ENCODE peak calls at places on chromosomes 1 and 21, in five cellular contexts. A, X, O, B and P are unnamed samples.

GRCh38 chr1:201719812-201720521 is 109.0 kb upstream of the IPO9 start:
- DNase-seq in A (no peak), X (no peak), O (no peak), B (no peak), P (no peak)

GRCh38 chr1:109498161-109498801 is 4.4 kb downstream of the CYB561D1 start:
- DNase-seq in A (no peak), X (no peak), O (peak; percentile 68), B (no peak), P (no peak)

GRCh38 chr1:57599233-57599994 is 175.6 kb upstream of the DAB1 start:
- DNase-seq in A (no peak), X (no peak), O (no peak), B (no peak), P (no peak)

GRCh38 chr1:205591522-205592351 is 40.1 kb downstream of the ELK4 start:
- DNase-seq in A (peak; percentile 84), X (peak; percentile 79), O (peak; percentile 90), B (peak; percentile 83), P (no peak)

GRCh38 chr21:42174173-42174572 is 44.8 kb upstream of the ABCG1 start:
- DNase-seq in A (no peak), X (no peak), O (no peak), B (no peak), P (no peak)

GRCh38 chr21:45804809-45805313 is 161.3 kb downstream of the PCBP3 start:
- DNase-seq in A (no peak), X (no peak), O (no peak), B (no peak), P (no peak)

GRCh38 chr1:39081266-39082139 is 55.4 kb downstream of the NDUFS5 start:
- DNase-seq in A (no peak), X (no peak), O (peak; percentile 72), B (no peak), P (no peak)

GRCh38 chr1:21242846-21243245 is 47.4 kb downstream of the ECE1 start:
- DNase-seq in A (no peak), X (no peak), O (no peak), B (no peak), P (no peak)

GRCh38 chr1:99146129-99146848 is 118.0 kb upstream of the PLPPR4 start:
- DNase-seq in A (no peak), X (no peak), O (peak; percentile 24), B (no peak), P (no peak)

GRCh38 chr1:221693087-221693486 is 48.8 kb downstream of the DUSP10 start:
- DNase-seq in A (no peak), X (no peak), O (peak; percentile 11), B (no peak), P (no peak)

GRCh38 chr1:153509729-153510354 is 25.9 kb downstream of the S100A6 start:
- DNase-seq in A (peak; percentile 39), X (peak; percentile 57), O (peak; percentile 80), B (peak; percentile 43), P (no peak)

GRCh38 chr1:10032590-10033358 is at the start of gene UBE4B:
- DNase-seq in A (peak; percentile 95), X (peak; percentile 96), O (peak; percentile 98), B (peak; percentile 99), P (peak; percentile 92)

GRCh38 chr1:58619286-58620054 is 42.4 kb upstream of the TACSTD2 start:
- DNase-seq in A (no peak), X (no peak), O (no peak), B (no peak), P (no peak)

GRCh38 chr1:181583598-181583997 is 100.3 kb downstream of the CACNA1E start:
- DNase-seq in A (no peak), X (no peak), O (peak; percentile 63), B (no peak), P (no peak)

GRCh38 chr1:92993581-92993980 is 32.3 kb upstream of the DIPK1A start:
- DNase-seq in A (no peak), X (no peak), O (no peak), B (no peak), P (no peak)

GRCh38 chr1:157279157-157280140 is 141.3 kb upstream of the ETV3 start:
- DNase-seq in A (no peak), X (no peak), O (no peak), B (no peak), P (no peak)

GRCh38 chr1:198529414-198529813 is 11.1 kb downstream of the ATP6V1G3 start:
- DNase-seq in A (no peak), X (no peak), O (no peak), B (no peak), P (no peak)

GRCh38 chr1:212916395-212917133 is 33.8 kb upstream of the VASH2 start:
- DNase-seq in A (no peak), X (no peak), O (peak; percentile 60), B (no peak), P (no peak)

GRCh38 chr1:56631901-56632300 is 13.2 kb upstream of the PRKAA2 start:
- DNase-seq in A (no peak), X (no peak), O (no peak), B (no peak), P (no peak)

GRCh38 chr1:161220002-161220401 is 3.4 kb downstream of the APOA2 start:
- DNase-seq in A (no peak), X (no peak), O (no peak), B (no peak), P (no peak)

GRCh38 chr1:40762144-40762923 is 21.3 kb upstream of the KCNQ4 start:
- DNase-seq in A (no peak), X (no peak), O (no peak), B (no peak), P (no peak)

GRCh38 chr1:158334601-158335292 is 3.4 kb upstream of the CD1B start:
- DNase-seq in A (no peak), X (no peak), O (no peak), B (no peak), P (no peak)

GRCh38 chr1:5915587-5916571 is 76.3 kb downstream of the NPHP4 start:
- DNase-seq in A (no peak), X (no peak), O (peak; percentile 48), B (no peak), P (no peak)

GRCh38 chr1:24705260-24706073 is 39.8 kb upstream of the CLIC4 start:
- DNase-seq in A (no peak), X (no peak), O (peak; percentile 96), B (no peak), P (no peak)

GRCh38 chr1:184658033-184658432 is 96.6 kb downstream of the EDEM3 start:
- DNase-seq in A (no peak), X (no peak), O (no peak), B (no peak), P (no peak)

GRCh38 chr1:178031856-178032320 is 62.0 kb upstream of the RASAL2 start:
- DNase-seq in A (no peak), X (no peak), O (peak; percentile 88), B (no peak), P (peak; percentile 3)

GRCh38 chr1:218397752-218398339 is 52.7 kb downstream of the TGFB2 start:
- DNase-seq in A (no peak), X (no peak), O (no peak), B (no peak), P (no peak)

GRCh38 chr1:101102757-101103156 is 77.2 kb upstream of the DPH5 start:
- DNase-seq in A (no peak), X (no peak), O (no peak), B (no peak), P (no peak)

GRCh38 chr21:39033878-39034589 is 149.2 kb downstream of the PSMG1 start:
- DNase-seq in A (no peak), X (no peak), O (no peak), B (no peak), P (no peak)

GRCh38 chr21:37032877-37033471 is 26.5 kb downstream of the RIPPLY3 start:
- DNase-seq in A (no peak), X (no peak), O (no peak), B (no peak), P (no peak)

GRCh38 chr1:35243681-35244080 is 24.8 kb upstream of the ZMYM4 start:
- DNase-seq in A (no peak), X (no peak), O (no peak), B (no peak), P (no peak)

GRCh38 chr1:112904071-112904830 is 51.7 kb downstream of the SLC16A1 start:
- DNase-seq in A (no peak), X (no peak), O (no peak), B (no peak), P (no peak)

GRCh38 chr1:207944571-207944970 is 33.6 kb upstream of the CD34 start:
- DNase-seq in A (no peak), X (no peak), O (no peak), B (no peak), P (no peak)

GRCh38 chr1:224433041-224433670 is 1.4 kb downstream of the WDR26 start:
- DNase-seq in A (no peak), X (no peak), O (no peak), B (no peak), P (no peak)